ENCODE peak calls at places on chromosomes 13 and 19, in six cellular contexts. One of them, this sample, is unnamed.

GRCh38 chr13:25292301-25292700 is 5.0 kb upstream of the MTMR6 start:
- DNase-seq in uterus: no peak
- DNase-seq in AG09319: no peak
- DNase-seq in CD4-positive, alpha-beta T cell: no peak
- DNase-seq in ovary: no peak
- DNase-seq in breast epithelium: no peak
- DNase-seq in this sample: no peak

GRCh38 chr13:42073683-42074082 is 25.2 kb downstream of the DGKH start:
- DNase-seq in AG09319: no peak
- DNase-seq in breast epithelium: no peak
- DNase-seq in CD4-positive, alpha-beta T cell: no peak
- DNase-seq in ovary: no peak
- DNase-seq in uterus: no peak
- DNase-seq in this sample: no peak

GRCh38 chr19:48724796-48725753 is 5.5 kb upstream of the MAMSTR start:
- DNase-seq in breast epithelium: no peak
- DNase-seq in AG09319: no peak
- DNase-seq in ovary: peak
- DNase-seq in uterus: peak
- DNase-seq in CD4-positive, alpha-beta T cell: no peak
- DNase-seq in this sample: no peak

GRCh38 chr19:32351807-32352630 is 6.6 kb downstream of the ZNF507 start:
- DNase-seq in breast epithelium: no peak
- DNase-seq in uterus: no peak
- DNase-seq in CD4-positive, alpha-beta T cell: no peak
- DNase-seq in AG09319: no peak
- DNase-seq in ovary: no peak
- DNase-seq in this sample: no peak

GRCh38 chr13:113636266-113636963 is 21.6 kb downstream of the ATP4B start:
- DNase-seq in uterus: no peak
- DNase-seq in AG09319: no peak
- DNase-seq in CD4-positive, alpha-beta T cell: no peak
- DNase-seq in ovary: peak
- DNase-seq in breast epithelium: peak
- DNase-seq in this sample: no peak

GRCh38 chr19:39140195-39140516 is 14.6 kb downstream of the PAK4 start:
- DNase-seq in CD4-positive, alpha-beta T cell: no peak
- DNase-seq in breast epithelium: no peak
- DNase-seq in AG09319: no peak
- DNase-seq in ovary: no peak
- DNase-seq in uterus: no peak
- DNase-seq in this sample: no peak

GRCh38 chr13:107376393-107377085 is 808.6 kb upstream of the ARGLU1 start:
- DNase-seq in breast epithelium: no peak
- DNase-seq in ovary: no peak
- DNase-seq in CD4-positive, alpha-beta T cell: no peak
- DNase-seq in AG09319: no peak
- DNase-seq in uterus: no peak
- DNase-seq in this sample: no peak

GRCh38 chr13:50941146-50941545 is 31.6 kb downstream of the RNASEH2B start:
- DNase-seq in ovary: no peak
- DNase-seq in breast epithelium: no peak
- DNase-seq in AG09319: no peak
- DNase-seq in CD4-positive, alpha-beta T cell: no peak
- DNase-seq in uterus: no peak
- DNase-seq in this sample: no peak

GRCh38 chr13:42333613-42334328 is 61.8 kb downstream of the AKAP11 start:
- DNase-seq in AG09319: no peak
- DNase-seq in uterus: no peak
- DNase-seq in breast epithelium: no peak
- DNase-seq in CD4-positive, alpha-beta T cell: no peak
- DNase-seq in ovary: no peak
- DNase-seq in this sample: no peak

GRCh38 chr19:18488838-18489626 is 32.8 kb downstream of the ELL start:
- DNase-seq in AG09319: no peak
- DNase-seq in breast epithelium: no peak
- DNase-seq in uterus: no peak
- DNase-seq in CD4-positive, alpha-beta T cell: no peak
- DNase-seq in ovary: peak
- DNase-seq in this sample: peak

GRCh38 chr19:9485140-9485539 is 13.3 kb downstream of the ZNF560 start:
- DNase-seq in uterus: no peak
- DNase-seq in CD4-positive, alpha-beta T cell: no peak
- DNase-seq in ovary: no peak
- DNase-seq in breast epithelium: no peak
- DNase-seq in AG09319: no peak
- DNase-seq in this sample: no peak

GRCh38 chr13:101127741-101128353 is 288.5 kb downstream of the NALCN start:
- DNase-seq in AG09319: peak
- DNase-seq in breast epithelium: no peak
- DNase-seq in ovary: no peak
- DNase-seq in CD4-positive, alpha-beta T cell: no peak
- DNase-seq in uterus: no peak
- DNase-seq in this sample: no peak

GRCh38 chr13:40631605-40632004 is 34.8 kb downstream of the FOXO1 start:
- DNase-seq in AG09319: no peak
- DNase-seq in uterus: no peak
- DNase-seq in ovary: no peak
- DNase-seq in CD4-positive, alpha-beta T cell: no peak
- DNase-seq in breast epithelium: no peak
- DNase-seq in this sample: no peak

GRCh38 chr19:8641908-8642547 is 11.6 kb downstream of the NFILZ start:
- DNase-seq in breast epithelium: no peak
- DNase-seq in CD4-positive, alpha-beta T cell: no peak
- DNase-seq in uterus: no peak
- DNase-seq in ovary: no peak
- DNase-seq in AG09319: no peak
- DNase-seq in this sample: peak

GRCh38 chr19:39508629-39509028 is 6.3 kb upstream of the SELENOV start:
- DNase-seq in ovary: no peak
- DNase-seq in breast epithelium: no peak
- DNase-seq in AG09319: no peak
- DNase-seq in uterus: no peak
- DNase-seq in CD4-positive, alpha-beta T cell: no peak
- DNase-seq in this sample: no peak

GRCh38 chr13:67619987-67620386 is 389.9 kb upstream of the PCDH9 start:
- DNase-seq in CD4-positive, alpha-beta T cell: no peak
- DNase-seq in breast epithelium: no peak
- DNase-seq in AG09319: no peak
- DNase-seq in ovary: no peak
- DNase-seq in uterus: no peak
- DNase-seq in this sample: no peak

GRCh38 chr19:49017666-49018351 is 918 bp upstream of the LHB start:
- DNase-seq in breast epithelium: no peak
- DNase-seq in CD4-positive, alpha-beta T cell: peak
- DNase-seq in ovary: peak
- DNase-seq in uterus: no peak
- DNase-seq in AG09319: no peak
- DNase-seq in this sample: peak

GRCh38 chr19:3849092-3849491 is 19.7 kb downstream of the ZFR2 start:
- DNase-seq in CD4-positive, alpha-beta T cell: peak
- DNase-seq in uterus: no peak
- DNase-seq in breast epithelium: no peak
- DNase-seq in AG09319: no peak
- DNase-seq in ovary: no peak
- DNase-seq in this sample: peak

GRCh38 chr13:21639604-21640003 is 31.3 kb upstream of the FGF9 start:
- DNase-seq in uterus: no peak
- DNase-seq in CD4-positive, alpha-beta T cell: no peak
- DNase-seq in breast epithelium: no peak
- DNase-seq in AG09319: no peak
- DNase-seq in ovary: no peak
- DNase-seq in this sample: no peak

DNA sequence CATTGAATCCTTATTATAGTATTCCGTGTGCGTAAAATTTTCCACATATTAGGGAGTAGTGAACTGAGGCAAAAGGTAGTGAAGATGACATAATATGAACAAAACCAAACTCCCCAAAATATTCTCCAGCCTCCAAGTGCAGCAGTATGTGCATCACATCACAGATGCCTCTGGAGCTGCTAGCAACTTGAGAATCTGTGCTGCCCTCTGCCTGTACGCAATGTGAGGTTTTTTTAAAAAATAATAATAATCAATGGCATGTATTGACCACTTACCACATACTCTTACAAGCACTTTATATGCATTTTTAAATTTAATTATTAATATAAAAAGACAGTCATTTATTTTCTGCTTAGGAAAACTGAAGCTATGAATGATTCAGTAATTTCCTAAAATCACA is 583.0 kb upstream of the SPRY2 start:
- DNase-seq in breast epithelium: no peak
- DNase-seq in uterus: no peak
- DNase-seq in CD4-positive, alpha-beta T cell: no peak
- DNase-seq in AG09319: no peak
- DNase-seq in ovary: no peak
- DNase-seq in this sample: no peak
- TF ChIP-seq CTCF in breast epithelium: no peak
- TF ChIP-seq CTCF in uterus: no peak
- TF ChIP-seq CTCF in CD4-positive, alpha-beta T cell: no peak
- TF ChIP-seq CTCF in AG09319: no peak
- TF ChIP-seq CTCF in ovary: no peak
- TF ChIP-seq CTCF in this sample: peak

DNA sequence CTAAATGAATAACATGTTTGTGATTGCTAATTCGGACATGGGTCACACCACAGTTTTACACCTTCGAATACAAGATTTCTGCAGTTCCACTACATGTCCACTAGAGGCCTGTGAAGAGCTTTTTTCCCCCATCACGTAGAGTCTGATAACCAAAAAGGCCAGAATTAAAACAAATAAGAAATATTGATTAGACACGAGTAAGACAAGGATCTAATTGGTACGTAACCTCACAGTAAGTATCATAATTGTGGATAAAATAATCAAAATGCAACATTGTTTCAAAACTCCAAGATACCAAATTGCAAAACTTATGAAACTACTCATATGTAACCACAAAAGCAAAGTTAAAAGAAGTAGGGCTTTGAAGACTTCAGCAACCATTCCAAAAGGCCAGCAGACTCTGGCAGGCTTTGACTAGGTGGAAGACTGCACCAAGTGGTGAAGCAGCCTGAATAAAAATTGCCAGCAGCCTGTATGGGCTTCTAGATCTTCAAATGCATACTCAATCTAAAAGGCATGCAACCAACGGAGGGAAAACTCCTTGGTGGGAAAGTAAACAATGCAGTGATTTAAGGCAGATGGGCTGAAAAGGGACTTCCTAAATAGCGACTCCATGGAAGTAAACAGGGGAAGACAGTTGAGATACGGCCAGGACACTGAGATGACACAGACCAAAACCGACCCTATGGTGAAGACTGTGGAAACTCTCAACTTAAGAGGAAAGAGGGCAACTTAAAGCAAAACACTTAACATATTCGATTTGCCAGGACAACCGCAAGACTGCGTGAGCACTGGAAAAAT is 56.7 kb downstream of the STARD13 start:
- DNase-seq in ovary: no peak
- DNase-seq in breast epithelium: no peak
- DNase-seq in AG09319: peak
- DNase-seq in uterus: no peak
- DNase-seq in CD4-positive, alpha-beta T cell: no peak
- DNase-seq in this sample: no peak
- TF ChIP-seq CTCF in ovary: peak
- TF ChIP-seq CTCF in breast epithelium: peak
- TF ChIP-seq CTCF in AG09319: peak
- TF ChIP-seq CTCF in uterus: peak
- TF ChIP-seq CTCF in CD4-positive, alpha-beta T cell: peak
- TF ChIP-seq CTCF in this sample: peak

GRCh38 chr13:29887030-29887557 is 36.7 kb upstream of the UBL3 start:
- DNase-seq in uterus: no peak
- DNase-seq in CD4-positive, alpha-beta T cell: no peak
- DNase-seq in ovary: no peak
- DNase-seq in breast epithelium: no peak
- DNase-seq in AG09319: no peak
- DNase-seq in this sample: no peak
- TF ChIP-seq CTCF in uterus: no peak
- TF ChIP-seq CTCF in CD4-positive, alpha-beta T cell: no peak
- TF ChIP-seq CTCF in ovary: no peak
- TF ChIP-seq CTCF in breast epithelium: no peak
- TF ChIP-seq CTCF in AG09319: no peak
- TF ChIP-seq CTCF in this sample: no peak

DNA sequence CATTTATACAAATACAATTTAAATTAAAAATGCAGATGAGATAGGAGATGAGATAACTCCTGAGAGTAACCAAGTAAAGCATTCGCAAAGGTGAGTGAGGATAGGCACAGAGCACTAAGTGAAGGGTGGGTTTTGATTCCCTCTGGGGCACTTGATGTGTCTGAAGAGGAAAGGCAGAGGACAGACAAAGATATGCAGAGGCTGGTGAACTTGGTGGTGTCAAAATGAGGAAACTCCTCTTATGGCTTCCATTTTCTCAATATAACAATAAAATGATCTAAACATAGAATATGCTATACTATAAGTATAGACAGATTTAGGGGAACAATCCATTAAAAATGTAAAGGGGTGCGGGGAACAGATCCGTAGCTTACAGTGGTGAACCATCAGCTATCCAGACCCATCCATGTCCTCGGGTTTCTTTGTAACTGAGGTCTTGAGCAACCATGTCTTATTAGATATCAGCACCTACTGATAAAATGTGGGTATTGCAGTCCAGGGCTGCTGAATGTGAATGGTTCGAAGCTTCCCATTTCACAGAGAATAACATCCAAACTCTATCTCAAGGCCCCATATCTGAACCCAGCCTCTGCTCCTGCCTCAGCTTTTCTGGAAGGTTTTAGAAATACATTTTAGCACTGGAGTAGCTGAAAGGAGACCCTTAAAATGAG is 73.9 kb upstream of the SLC10A2 start:
- DNase-seq in AG09319: no peak
- DNase-seq in breast epithelium: no peak
- DNase-seq in ovary: no peak
- DNase-seq in uterus: no peak
- DNase-seq in CD4-positive, alpha-beta T cell: no peak
- DNase-seq in this sample: no peak
- TF ChIP-seq CTCF in AG09319: no peak
- TF ChIP-seq CTCF in breast epithelium: peak
- TF ChIP-seq CTCF in ovary: no peak
- TF ChIP-seq CTCF in uterus: no peak
- TF ChIP-seq CTCF in CD4-positive, alpha-beta T cell: no peak
- TF ChIP-seq CTCF in this sample: peak

DNA sequence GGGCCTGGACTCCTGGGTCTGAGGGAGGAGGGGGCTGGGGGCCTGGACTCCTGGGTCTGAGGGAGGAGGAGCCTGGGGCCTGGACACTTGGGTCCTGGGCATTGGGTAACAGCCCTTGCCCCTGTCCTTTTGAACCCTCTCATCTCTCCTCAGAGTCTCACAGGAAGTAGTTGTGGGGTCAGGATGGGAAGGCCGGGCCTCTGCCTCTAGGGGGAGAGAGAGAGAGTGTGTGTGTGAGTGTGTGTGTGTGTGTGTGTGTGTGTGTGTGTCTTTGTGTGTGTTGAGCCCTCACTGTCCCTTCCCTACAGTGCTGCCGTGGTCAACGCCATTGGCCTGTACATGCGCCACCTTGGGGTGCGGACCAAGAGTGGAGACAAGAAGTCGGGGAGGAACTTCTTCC is 10.9 kb downstream of the ARHGEF1 start:
- DNase-seq in AG09319: no peak
- DNase-seq in breast epithelium: no peak
- DNase-seq in uterus: no peak
- DNase-seq in CD4-positive, alpha-beta T cell: no peak
- DNase-seq in ovary: no peak
- DNase-seq in this sample: no peak
- TF ChIP-seq CTCF in AG09319: no peak
- TF ChIP-seq CTCF in breast epithelium: no peak
- TF ChIP-seq CTCF in uterus: no peak
- TF ChIP-seq CTCF in CD4-positive, alpha-beta T cell: no peak
- TF ChIP-seq CTCF in ovary: no peak
- TF ChIP-seq CTCF in this sample: no peak

GRCh38 chr19:13241321-13242104 is 91.3 kb downstream of the IER2 start:
- DNase-seq in ovary: no peak
- DNase-seq in CD4-positive, alpha-beta T cell: no peak
- DNase-seq in AG09319: no peak
- DNase-seq in uterus: no peak
- DNase-seq in breast epithelium: no peak
- DNase-seq in this sample: no peak
- TF ChIP-seq CTCF in ovary: no peak
- TF ChIP-seq CTCF in CD4-positive, alpha-beta T cell: no peak
- TF ChIP-seq CTCF in AG09319: no peak
- TF ChIP-seq CTCF in uterus: no peak
- TF ChIP-seq CTCF in breast epithelium: no peak
- TF ChIP-seq CTCF in this sample: no peak

This sample was measured in neural crest cell.